ENCODE peak calls at places on chromosomes 12 and 14, in seven cellular contexts. U is stimulated activated CD4-positive, alpha-beta T cell treated with anti-CD3 and anti-CD28 coated beads, Interleukin-2, amount 100 ng/mL, for 48 hours; M is colonic mucosa; K is neural progenitor cell; I is activated CD4-positive, alpha-beta memory T cell treated with anti-CD3 and anti-CD28 coated beads, Interleukin-2, amount 10 ng/mL, durations not matched to agents 7 days and 5 days; D is CMK; G is cardiac muscle cell. F is an unnamed sample.
A peak's percentile ranks its signal among the peaks of the same experiment; 100 is the strongest.

GRCh38 chr12:101924647-101925046 is 47.3 kb downstream of the DRAM1 start:
- DNase-seq in G (peak; percentile 41), K (no peak), I (no peak), M (no peak), D (no peak), U (no peak), F (no peak)

GRCh38 chr14:44309336-44309735 is 197.7 kb downstream of the FSCB start:
- DNase-seq in I (no peak), M (no peak), U (no peak), K (no peak), D (no peak), G (peak; percentile 32), F (peak; percentile 90)

GRCh38 chr12:5083955-5084849 is 40.5 kb downstream of the KCNA5 start:
- DNase-seq in G (peak; percentile 69), I (no peak), D (peak; percentile 24), K (peak; percentile 62), U (peak; percentile 27), M (no peak), F (peak; percentile 28)

GRCh38 chr14:85471744-85472143 is 58.2 kb upstream of the FLRT2 start:
- DNase-seq in D (peak; percentile 39), G (peak; percentile 89), K (no peak), U (no peak), M (no peak), I (no peak), F (no peak)

GRCh38 chr12:79454338-79454777 is 236.4 kb downstream of the PAWR start:
- DNase-seq in K (no peak), I (no peak), G (peak; percentile 38), M (no peak), D (no peak), U (no peak), F (no peak)

GRCh38 chr12:124392991-124393790 is 98.3 kb downstream of the RFLNA start:
- DNase-seq in K (peak; percentile 55), D (no peak), I (no peak), U (no peak), G (peak; percentile 93), M (peak; percentile 92), F (no peak)

GRCh38 chr12:26845984-26846383 is 13.0 kb upstream of the ITPR2 start:
- DNase-seq in I (no peak), K (no peak), M (no peak), G (peak; percentile 98), D (peak; percentile 90), U (no peak), F (no peak)

GRCh38 chr12:52847335-52848102 is 1.3 kb downstream of the KRT78 start:
- DNase-seq in G (peak; percentile 44), M (no peak), D (no peak), K (peak; percentile 17), I (no peak), U (no peak), F (no peak)

GRCh38 chr12:50625029-50625875 is 120.5 kb downstream of the DIP2B start:
- DNase-seq in M (no peak), G (no peak), I (no peak), D (no peak), U (no peak), K (no peak), F (no peak)

GRCh38 chr12:19613051-19613535 is 173.8 kb downstream of the AEBP2 start:
- DNase-seq in I (no peak), U (no peak), G (no peak), M (no peak), K (no peak), D (no peak), F (no peak)

GRCh38 chr12:119710374-119710773 is 42.4 kb downstream of the PRKAB1 start:
- DNase-seq in I (no peak), M (no peak), K (no peak), G (no peak), U (no peak), D (no peak), F (no peak)

GRCh38 chr14:103693514-103693913 is 21.7 kb downstream of the XRCC3 start:
- DNase-seq in M (peak; percentile 89), I (no peak), U (no peak), D (no peak), G (no peak), K (no peak), F (no peak)

GRCh38 chr12:34126239-34126641 is 103.9 kb downstream of the ALG10 start:
- DNase-seq in M (no peak), I (no peak), D (no peak), K (no peak), G (no peak), U (no peak), F (no peak)

GRCh38 chr12:127450822-127451221 is 816.1 kb upstream of the TMEM132C start:
- DNase-seq in K (no peak), I (no peak), G (no peak), U (no peak), M (no peak), D (no peak), F (no peak)

GRCh38 chr12:119673634-119674033 is 5.7 kb downstream of the PRKAB1 start:
- DNase-seq in D (no peak), M (peak; percentile 53), K (no peak), G (no peak), U (no peak), I (peak; percentile 34), F (no peak)

GRCh38 chr14:76760331-76761197 is 704 bp upstream of the VASH1 start:
- DNase-seq in M (no peak), D (no peak), I (no peak), G (no peak), U (no peak), K (no peak), F (no peak)

GRCh38 chr12:55955800-55956508 is 9.9 kb downstream of the PMEL start:
- DNase-seq in U (no peak), I (peak; percentile 43), K (no peak), M (no peak), D (no peak), G (peak; percentile 29), F (peak; percentile 40)

GRCh38 chr14:99971929-99972747 is 93.1 kb upstream of the EVL start:
- DNase-seq in U (no peak), K (peak; percentile 75), G (peak; percentile 14), D (no peak), I (no peak), M (no peak), F (no peak)

GRCh38 chr12:12693111-12693671 is 2.8 kb downstream of the GPR19 start:
- DNase-seq in K (no peak), M (no peak), I (no peak), G (no peak), D (no peak), U (no peak), F (no peak)

GRCh38 chr14:103014466-103015319 is 42.7 kb downstream of the CDC42BPB start:
- DNase-seq in D (no peak), M (no peak), U (no peak), I (no peak), K (peak; percentile 70), G (peak; percentile 60), F (no peak)

GRCh38 chr14:85296466-85297210 is 233.3 kb upstream of the FLRT2 start:
- DNase-seq in K (no peak), I (no peak), M (no peak), D (peak; percentile 82), G (peak; percentile 79), U (no peak), F (no peak)

GRCh38 chr14:100554082-100554677 is 33.0 kb downstream of the BEGAIN start:
- DNase-seq in I (peak; percentile 48), D (no peak), M (peak; percentile 86), G (peak; percentile 30), U (no peak), K (no peak), F (peak; percentile 42)

GRCh38 chr12:128933039-128933438 is 79.8 kb downstream of the GLT1D1 start:
- DNase-seq in U (no peak), I (no peak), K (no peak), M (no peak), G (no peak), D (no peak), F (no peak)

GRCh38 chr12:110893956-110894355 is 26.4 kb downstream of the MYL2 start:
- DNase-seq in G (no peak), I (no peak), K (no peak), D (no peak), M (no peak), U (no peak), F (no peak)

GRCh38 chr12:27504506-27504905 is 19.5 kb upstream of the PPFIBP1 start:
- DNase-seq in I (no peak), G (peak; percentile 29), K (no peak), D (no peak), U (no peak), M (no peak), F (no peak)

GRCh38 chr14:36502558-36503508 is 17.2 kb downstream of the NKX2-1 start:
- DNase-seq in U (no peak), M (no peak), I (no peak), D (no peak), K (no peak), G (no peak), F (no peak)

GRCh38 chr12:4270016-4270669 is 3.4 kb upstream of the CCND2 start:
- DNase-seq in M (peak; percentile 82), I (peak; percentile 51), K (peak; percentile 11), D (no peak), U (peak; percentile 51), G (no peak), F (no peak)

GRCh38 chr12:112450725-112451124 is 32.0 kb downstream of the PTPN11 start:
- DNase-seq in U (no peak), I (no peak), K (no peak), G (no peak), D (no peak), M (no peak), F (no peak)

GRCh38 chr12:67069451-67070306 is 199.5 kb upstream of the CAND1 start:
- DNase-seq in G (peak; percentile 8), D (no peak), K (peak; percentile 87), I (peak; percentile 35), M (peak; percentile 26), U (peak; percentile 15), F (peak; percentile 71)

GRCh38 chr12:68454855-68455254 is 122.7 kb upstream of the MDM1 start:
- DNase-seq in U (no peak), G (no peak), K (no peak), I (no peak), D (no peak), M (no peak), F (no peak)

GRCh38 chr12:122659579-122659978 is 43.6 kb downstream of the HCAR2 start:
- DNase-seq in D (peak; percentile 24), K (no peak), G (peak; percentile 31), I (no peak), M (no peak), U (no peak), F (no peak)